ENCODE peak calls at places on chromosomes 1 and 21, in ten cellular contexts. H is heart left ventricle; D is uterus; B is nephron progenitor cell; A is spleen; Q is fibroblast of mammary gland; Z is AG04450; L is psoas muscle; C is CD4-positive, alpha-beta T cell; S is keratinocyte. T is an unnamed sample.

GRCh38 chr21:23574932-23575331 is 2032.3 kb downstream of the MRPL39 start:
- DNase-seq in H (no peak), D (no peak), B (no peak), A (no peak), Q (no peak), Z (no peak), L (no peak), C (no peak), S (no peak), T (no peak)

GRCh38 chr1:204990059-204990664 is 52.9 kb upstream of the CNTN2 start:
- DNase-seq in H (no peak), D (no peak), B (no peak), A (no peak), Q (no peak), Z (no peak), L (no peak), C (no peak), S (no peak), T (no peak)

GRCh38 chr1:43536196-43536863 is 5.6 kb downstream of the PTPRF start:
- DNase-seq in H (no peak), D (no peak), B (no peak), A (peak; percentile 47), Q (no peak), Z (no peak), L (no peak), C (no peak), S (no peak), T (no peak)

GRCh38 chr1:185570962-185571361 is 163.2 kb upstream of the HMCN1 start:
- DNase-seq in H (no peak), D (no peak), B (no peak), A (no peak), Q (no peak), Z (no peak), L (no peak), C (no peak), S (no peak), T (no peak)

GRCh38 chr1:2976180-2976562 is 45.1 kb upstream of the ACTRT2 start:
- DNase-seq in H (no peak), D (no peak), B (no peak), A (no peak), Q (no peak), Z (no peak), L (no peak), C (no peak), S (no peak), T (no peak)

GRCh38 chr1:208219659-208220282 is 24.4 kb downstream of the PLXNA2 start:
- DNase-seq in H (peak; percentile 84), D (peak; percentile 86), B (no peak), A (no peak), Q (peak; percentile 58), Z (no peak), L (peak; percentile 87), C (no peak), S (no peak), T (peak; percentile 98)

GRCh38 chr21:38598413-38598812 is 100.1 kb upstream of the ERG start:
- DNase-seq in H (no peak), D (no peak), B (no peak), A (no peak), Q (no peak), Z (no peak), L (no peak), C (no peak), S (no peak), T (no peak)

GRCh38 chr1:44423706-44424546 is 18.9 kb downstream of the RNF220 start:
- DNase-seq in H (peak; percentile 67), D (peak; percentile 56), B (no peak), A (no peak), Q (peak; percentile 68), Z (peak; percentile 6), L (no peak), C (no peak), S (peak; percentile 17), T (peak; percentile 98)

GRCh38 chr1:51236548-51237312 is 657 bp downstream of the RNF11 start:
- DNase-seq in H (peak; percentile 42), D (peak; percentile 53), B (peak; percentile 52), A (peak; percentile 91), Q (peak; percentile 37), Z (no peak), L (peak; percentile 71), C (peak; percentile 14), S (no peak), T (peak; percentile 61)

GRCh38 chr1:7261490-7261889 is 476.2 kb downstream of the CAMTA1 start:
- DNase-seq in H (no peak), D (no peak), B (no peak), A (no peak), Q (no peak), Z (no peak), L (no peak), C (no peak), S (no peak), T (no peak)

GRCh38 chr1:15736035-15736665 is at the start of gene SLC25A34:
- DNase-seq in H (peak; percentile 91), D (no peak), B (no peak), A (no peak), Q (no peak), Z (no peak), L (peak; percentile 95), C (no peak), S (no peak), T (no peak)

GRCh38 chr1:232291681-232292080 is 338.3 kb downstream of the SIPA1L2 start:
- DNase-seq in H (no peak), D (no peak), B (no peak), A (no peak), Q (no peak), Z (no peak), L (no peak), C (no peak), S (no peak), T (peak; percentile 96)

GRCh38 chr1:226112626-226113025 is 50.1 kb downstream of the H3-3A start:
- DNase-seq in H (no peak), D (no peak), B (no peak), A (no peak), Q (no peak), Z (no peak), L (no peak), C (no peak), S (no peak), T (no peak)

GRCh38 chr1:226109829-226110248 is 47.3 kb downstream of the H3-3A start:
- DNase-seq in H (peak; percentile 95), D (peak; percentile 85), B (peak; percentile 88), A (peak; percentile 96), Q (peak; percentile 75), Z (no peak), L (peak; percentile 94), C (peak; percentile 52), S (no peak), T (peak; percentile 96)

GRCh38 chr1:226111865-226112395 is 49.4 kb downstream of the H3-3A start:
- DNase-seq in H (no peak), D (no peak), B (no peak), A (peak; percentile 13), Q (no peak), Z (no peak), L (no peak), C (no peak), S (no peak), T (no peak)

GRCh38 chr1:226110249-226111108 is 48.0 kb downstream of the H3-3A start:
- DNase-seq in H (peak; percentile 82), D (peak; percentile 71), B (peak; percentile 79), A (peak; percentile 96), Q (peak; percentile 61), Z (no peak), L (peak; percentile 84), C (no peak), S (no peak), T (peak; percentile 82)

DNA sequence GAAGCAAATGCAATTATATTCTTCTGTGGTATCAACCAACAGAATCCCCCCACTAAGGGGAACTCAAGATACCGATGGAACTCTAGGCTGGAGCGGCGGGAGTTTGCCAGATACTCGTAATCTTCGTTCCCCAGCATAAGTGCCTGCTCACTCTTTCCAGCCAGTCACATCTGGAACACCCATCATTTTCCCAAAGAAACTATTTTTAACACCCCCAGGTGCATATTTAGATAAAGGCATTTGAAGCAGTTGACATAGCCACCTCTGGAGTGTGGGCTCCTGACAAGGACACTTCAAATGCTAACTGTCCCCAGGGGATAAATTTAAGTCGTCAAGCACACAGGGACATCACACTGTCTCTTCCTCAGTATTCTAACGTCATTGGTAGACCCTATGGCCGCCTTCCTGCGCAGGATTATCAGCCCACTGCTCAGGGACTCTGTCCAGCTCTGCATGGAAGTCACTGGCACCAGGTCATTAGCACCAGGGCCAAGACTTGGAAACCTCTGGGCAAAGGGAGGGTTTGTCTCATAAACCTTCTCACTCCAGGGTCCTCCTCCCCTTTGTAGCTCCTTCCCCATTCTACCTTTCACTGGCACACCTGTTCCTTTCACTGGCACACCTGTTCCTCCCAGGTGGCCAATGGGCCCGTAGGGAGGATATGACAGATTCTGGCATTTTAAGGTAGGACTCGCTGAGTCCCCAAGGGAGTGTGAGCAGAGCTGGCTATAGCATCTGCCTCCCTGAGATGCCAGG is 48.8 kb downstream of the H3-3A start:
- DNase-seq in H (no peak), D (no peak), B (no peak), A (no peak), Q (no peak), Z (no peak), L (no peak), C (no peak), S (no peak), T (no peak)
- TF ChIP-seq CTCF in H (no peak), D (no peak), B (no peak), A (no peak), Q (no peak), Z (no peak), L (no peak), C (no peak), S (no peak), T (no peak)

GRCh38 chr1:169509354-169509753 is 23.6 kb upstream of the SLC19A2 start:
- DNase-seq in H (no peak), D (no peak), B (no peak), A (no peak), Q (peak; percentile 21), Z (no peak), L (no peak), C (no peak), S (no peak), T (peak; percentile 24)
- TF ChIP-seq CTCF in H (no peak), D (no peak), B (no peak), A (no peak), Q (no peak), Z (no peak), L (peak; percentile 42), C (no peak), S (no peak), T (no peak)

DNA sequence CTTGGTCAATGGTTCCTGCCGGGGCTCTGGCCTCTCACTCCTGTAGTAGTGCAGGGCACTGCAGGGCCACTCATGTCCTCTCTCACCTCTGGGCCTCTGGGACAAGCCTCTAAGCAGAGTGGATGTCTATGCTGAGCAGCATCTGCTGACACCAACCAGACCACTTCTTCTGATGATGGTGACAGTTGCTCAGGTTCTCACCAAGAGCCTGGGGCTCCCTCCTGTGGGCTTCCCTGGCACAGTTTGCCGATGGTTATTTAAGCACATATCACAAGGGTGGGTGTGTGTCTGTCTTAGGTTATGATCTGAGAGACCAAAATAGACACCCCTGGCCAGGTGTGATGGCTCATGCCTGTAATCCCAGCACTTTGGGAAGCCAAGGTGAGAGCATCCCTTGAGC is 17.4 kb upstream of the GPR137B start:
- DNase-seq in H (no peak), D (no peak), B (no peak), A (peak; percentile 37), Q (no peak), Z (no peak), L (no peak), C (no peak), S (no peak), T (no peak)
- TF ChIP-seq CTCF in H (no peak), D (no peak), B (no peak), A (no peak), Q (peak; percentile 4), Z (no peak), L (no peak), C (no peak), S (peak; percentile 10), T (no peak)

GRCh38 chr1:100459815-100460114 is 78.2 kb upstream of the GPR88 start:
- DNase-seq in H (no peak), D (no peak), B (no peak), A (no peak), Q (no peak), Z (no peak), L (no peak), C (no peak), S (no peak), T (no peak)
- TF ChIP-seq CTCF in H (no peak), D (no peak), B (no peak), A (peak; percentile 23), Q (no peak), Z (no peak), L (no peak), C (peak; percentile 27), S (no peak), T (no peak)

T was measured in MCF 10A.